ENCODE peak calls at places on chromosome 13, in seven cellular contexts. R is neural progenitor cell, F is spleen, H is osteoblast, A is heart right ventricle, Q is BE2C, W is cardiac muscle cell. Z is an unnamed sample. For H3K4me1, the result is how much of the 10 kb centered on the place peaks cover.

GRCh38 chr13:75251188-75251587 is 230.8 kb downstream of the TBC1D4 start:
- DNase-seq in R (no peak), F (no peak), H (no peak), A (no peak), Q (no peak), W (peak), Z (no peak)

GRCh38 chr13:76812206-76812882 is 73.9 kb downstream of the KCTD12 start:
- DNase-seq in R (no peak), F (no peak), H (no peak), A (peak), Q (peak), W (peak), Z (no peak)

GRCh38 chr13:99031725-99032298 is 53.9 kb upstream of the DOCK9 start:
- DNase-seq in R (no peak), F (no peak), H (no peak), A (no peak), Q (no peak), W (no peak), Z (no peak)

GRCh38 chr13:81872581-81872980 is 1531.7 kb upstream of the SPRY2 start:
- DNase-seq in R (peak), F (no peak), H (no peak), A (no peak), Q (peak), W (no peak), Z (peak)

GRCh38 chr13:25249001-25249543 is 38.2 kb downstream of the MTMR6 start:
- DNase-seq in R (peak), F (no peak), H (no peak), A (no peak), Q (no peak), W (peak), Z (peak)

GRCh38 chr13:99268822-99269221 is 10.6 kb upstream of the GPR18 start:
- DNase-seq in R (no peak), F (no peak), H (no peak), A (no peak), Q (no peak), W (no peak), Z (no peak)

GRCh38 chr13:38564751-38565150 is 122.1 kb upstream of the FREM2 start:
- DNase-seq in R (no peak), F (no peak), H (no peak), A (no peak), Q (no peak), W (no peak), Z (no peak)

GRCh38 chr13:111656439-111656838 is 336.0 kb downstream of the TEX29 start:
- DNase-seq in R (no peak), F (no peak), H (no peak), A (no peak), Q (no peak), W (no peak), Z (no peak)

GRCh38 chr13:34391071-34391470 is 551.0 kb upstream of the NBEA start:
- DNase-seq in R (no peak), F (no peak), H (peak), A (no peak), Q (no peak), W (peak), Z (no peak)

GRCh38 chr13:93227280-93227905 is 786 bp downstream of the GPC6 start:
- DNase-seq in R (peak), F (no peak), H (peak), A (no peak), Q (peak), W (peak), Z (peak)

GRCh38 chr13:19601749-19602725 is 31.4 kb upstream of the MPHOSPH8 start:
- DNase-seq in R (peak), F (peak), H (peak), A (no peak), Q (peak), W (peak), Z (peak)

GRCh38 chr13:32142956-32143375 is 111.4 kb downstream of the FRY start:
- DNase-seq in R (peak), F (no peak), H (peak), A (no peak), Q (no peak), W (peak), Z (peak)

GRCh38 chr13:40170982-40171381 is 495.5 kb downstream of the FOXO1 start:
- DNase-seq in R (no peak), F (no peak), H (no peak), A (no peak), Q (no peak), W (no peak), Z (peak)

GRCh38 chr13:30045916-30046704 is 195.7 kb upstream of the UBL3 start:
- DNase-seq in R (no peak), F (no peak), H (peak), A (no peak), Q (no peak), W (peak), Z (no peak)

GRCh38 chr13:111943229-111943795 is 123.6 kb upstream of the SOX1 start:
- DNase-seq in R (no peak), F (peak), H (no peak), A (no peak), Q (no peak), W (no peak), Z (no peak)

GRCh38 chr13:53490732-53491131 is 462.1 kb downstream of the OLFM4 start:
- DNase-seq in R (no peak), F (no peak), H (no peak), A (no peak), Q (no peak), W (no peak), Z (no peak)

GRCh38 chr13:77325371-77325941 is 1.4 kb downstream of the MYCBP2 start:
- DNase-seq in R (no peak), F (no peak), H (no peak), A (no peak), Q (no peak), W (peak), Z (no peak)

DNA sequence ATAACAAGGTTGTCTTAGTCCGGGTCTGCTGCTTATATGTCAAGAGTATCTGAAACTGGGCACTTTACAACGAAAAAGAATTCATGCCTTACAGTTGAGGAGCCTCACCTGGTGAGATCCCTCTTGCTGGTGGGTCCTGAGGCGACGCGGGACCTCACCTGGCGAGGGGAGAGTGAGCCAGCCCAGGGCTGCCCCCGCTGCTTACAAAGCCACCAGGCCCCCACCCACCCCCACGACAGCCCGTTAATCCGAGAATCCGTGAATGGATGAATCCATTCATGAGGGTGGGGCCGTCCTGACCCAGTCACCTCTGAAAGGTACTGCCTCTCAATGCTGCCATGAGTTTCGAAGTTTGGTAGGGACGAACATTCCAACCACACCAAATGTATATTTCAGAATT is 54.0 kb upstream of the F7 start:
- DNase-seq in R (no peak), F (peak), H (no peak), A (no peak), Q (no peak), W (no peak), Z (no peak)
- H3K4me3 ChIP-seq in R (no peak), F (no peak), H (no peak), A (no peak), Q (no peak), W (no peak), Z (no peak)

GRCh38 chr13:112999414-113000177 is 30.6 kb downstream of the MCF2L start:
- DNase-seq in R (no peak), F (no peak), H (no peak), A (no peak), Q (no peak), W (no peak), Z (no peak)

GRCh38 chr13:113000575-113000974 is 31.6 kb downstream of the MCF2L start:
- DNase-seq in R (no peak), F (no peak), H (no peak), A (no peak), Q (no peak), W (no peak), Z (no peak)

GRCh38 chr13:112997188-112998135 is 28.4 kb downstream of the MCF2L start:
- DNase-seq in R (no peak), F (no peak), H (no peak), A (no peak), Q (no peak), W (no peak), Z (no peak)

GRCh38 chr13:112996671-112997091 is 27.7 kb downstream of the MCF2L start:
- DNase-seq in R (no peak), F (no peak), H (no peak), A (no peak), Q (no peak), W (no peak), Z (no peak)

GRCh38 chr13:112998506-112999280 is 29.7 kb downstream of the MCF2L start:
- DNase-seq in R (no peak), F (no peak), H (no peak), A (no peak), Q (no peak), W (no peak), Z (no peak)
- H3K4me1 ChIP-seq in R (under half), F (under half), H (under half), A (half or more), Q (under half), W (under half), Z (under half)

GRCh38 chr13:28719656-28720055 is 886 bp upstream of the SLC46A3 start:
- DNase-seq in R (no peak), F (no peak), H (peak), A (no peak), Q (no peak), W (peak), Z (no peak)
- H3K4me3 ChIP-seq in R (peak), F (peak), H (peak), A (peak), Q (no peak), W (no peak), Z (peak)

GRCh38 chr13:101977475-101977874 is 424.4 kb downstream of the FGF14 start:
- DNase-seq in R (no peak), F (no peak), H (no peak), A (no peak), Q (no peak), W (no peak), Z (no peak)
- H3K4me1 ChIP-seq in R (under half), F (under half), H (under half), A (under half), Q (under half), W (under half), Z (under half)

Z was measured in endodermal cell.